ENCODE peak calls at places on chromosomes 4 and X, in seven cellular contexts. R, Y, U, V, O, X and W are unnamed samples.

GRCh38 chr4:165308174-165308573 is 19.3 kb upstream of the MSMO1 start:
- DNase-seq in R (no peak), Y (no peak), U (no peak), V (no peak), O (no peak), X (no peak), W (no peak)

GRCh38 chrX:123157586-123157985 is 26.5 kb upstream of the GRIA3 start:
- DNase-seq in R (no peak), Y (no peak), U (no peak), V (no peak), O (no peak), X (no peak), W (no peak)

GRCh38 chr4:88177981-88178632 is 19.7 kb upstream of the ABCG2 start:
- DNase-seq in R (peak; percentile 87), Y (peak; percentile 36), U (no peak), V (no peak), O (no peak), X (peak; percentile 85), W (peak; percentile 99)

GRCh38 chr4:52195882-52196281 is 144.8 kb downstream of the SPATA18 start:
- DNase-seq in R (no peak), Y (no peak), U (no peak), V (no peak), O (no peak), X (no peak), W (no peak)

GRCh38 chrX:132017431-132018185 is 5.5 kb upstream of the STK26 start:
- DNase-seq in R (no peak), Y (no peak), U (no peak), V (no peak), O (no peak), X (no peak), W (no peak)

GRCh38 chr4:98564847-98565246 is 93.6 kb downstream of the TSPAN5 start:
- DNase-seq in R (peak; percentile 70), Y (peak; percentile 26), U (peak; percentile 28), V (no peak), O (no peak), X (no peak), W (no peak)

GRCh38 chr4:20284990-20285389 is 33.3 kb downstream of the SLIT2 start:
- DNase-seq in R (peak; percentile 66), Y (no peak), U (no peak), V (no peak), O (no peak), X (peak; percentile 77), W (no peak)

GRCh38 chr4:27702710-27703431 is 842.2 kb downstream of the STIM2 start:
- DNase-seq in R (no peak), Y (peak; percentile 28), U (peak; percentile 32), V (no peak), O (no peak), X (peak; percentile 1), W (no peak)

DNA sequence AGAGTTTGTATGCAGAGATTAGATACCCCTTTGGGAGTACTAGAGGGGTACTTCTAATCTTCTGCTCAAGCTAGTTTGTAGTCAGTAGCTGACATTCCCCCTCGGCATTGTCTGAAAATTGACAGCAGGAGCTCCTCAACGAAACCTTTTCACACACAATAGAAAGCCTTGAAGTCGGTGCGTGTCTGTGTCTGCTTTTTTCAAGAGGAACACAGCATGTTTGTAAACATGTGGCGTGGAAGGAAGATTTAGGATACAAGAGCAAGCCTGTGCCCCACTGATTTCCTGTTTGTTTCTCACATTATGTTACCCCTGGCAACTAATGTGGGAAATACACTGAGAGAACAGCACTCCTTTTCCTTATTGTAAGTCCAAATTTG is 252.6 kb downstream of the ANKRD50 start:
- DNase-seq in R (no peak), Y (peak; percentile 68), U (no peak), V (no peak), O (no peak), X (no peak), W (no peak)
- H3K4me3 ChIP-seq in R (no peak overlapping the region), Y (no peak overlapping the region), U (no peak overlapping the region), V (no peak overlapping the region), O (peak overlapping the region; percentile 53), X (no peak overlapping the region), W (no peak overlapping the region)

DNA sequence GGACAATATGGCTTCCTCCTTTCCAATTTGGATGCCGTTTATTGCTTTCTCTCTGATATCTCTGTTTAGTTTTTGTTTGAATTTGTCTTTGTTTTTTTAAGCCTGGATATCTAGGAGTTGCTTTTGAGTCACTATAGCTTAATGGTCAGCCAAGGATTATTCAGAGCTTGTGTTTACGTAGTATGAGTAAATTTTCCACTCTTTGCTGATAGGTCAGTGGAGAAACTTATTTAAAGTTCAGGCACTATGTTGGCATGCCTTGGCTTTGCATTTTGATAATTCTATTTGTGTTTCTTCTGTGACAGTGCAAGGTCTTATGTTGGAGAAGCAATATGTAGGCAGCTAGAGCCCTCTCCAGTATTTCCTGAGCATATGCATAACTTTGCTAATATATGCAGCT is 315.2 kb downstream of the GRID2 start:
- DNase-seq in R (peak; percentile 23), Y (no peak), U (no peak), V (no peak), O (no peak), X (peak; percentile 0), W (no peak)
- TF ChIP-seq CTCF in R (no peak), Y (no peak), U (no peak), V (no peak), O (no peak), X (no peak), W (no peak)

GRCh38 chrX:68832516-68833447 is 4.0 kb downstream of the EFNB1 start:
- DNase-seq in R (no peak), Y (no peak), U (no peak), V (peak; percentile 20), O (peak; percentile 61), X (no peak), W (no peak)
- H3K4me3 ChIP-seq in R (no peak overlapping the region), Y (peak overlapping the region; percentile 82), U (no peak overlapping the region), V (no peak overlapping the region), O (peak overlapping the region; percentile 71), X (peak overlapping the region; percentile 86), W (no peak overlapping the region)

DNA sequence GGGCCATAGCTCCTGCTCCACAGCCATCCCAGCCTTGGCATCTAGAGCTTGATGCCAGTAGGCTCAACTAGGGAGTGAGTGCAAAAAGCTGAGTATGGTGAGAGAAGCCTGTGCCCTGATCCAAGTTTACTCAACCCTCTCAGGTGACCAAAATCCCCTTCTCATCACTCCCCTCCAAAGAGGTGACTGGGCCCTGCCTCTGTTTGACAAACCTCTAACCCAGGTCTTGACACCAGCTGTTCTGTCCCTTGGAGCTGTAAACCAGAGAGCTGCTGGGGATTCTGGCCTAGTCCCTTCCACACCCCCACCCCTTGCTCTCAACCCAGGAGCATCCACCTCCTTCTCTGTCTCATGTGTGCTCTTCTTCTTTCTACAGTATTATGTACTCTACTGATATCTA is 73.5 kb downstream of the MSN start:
- DNase-seq in R (no peak), Y (no peak), U (no peak), V (no peak), O (no peak), X (no peak), W (no peak)
- TF ChIP-seq CTCF in R (no peak), Y (no peak), U (no peak), V (no peak), O (no peak), X (no peak), W (no peak)

DNA sequence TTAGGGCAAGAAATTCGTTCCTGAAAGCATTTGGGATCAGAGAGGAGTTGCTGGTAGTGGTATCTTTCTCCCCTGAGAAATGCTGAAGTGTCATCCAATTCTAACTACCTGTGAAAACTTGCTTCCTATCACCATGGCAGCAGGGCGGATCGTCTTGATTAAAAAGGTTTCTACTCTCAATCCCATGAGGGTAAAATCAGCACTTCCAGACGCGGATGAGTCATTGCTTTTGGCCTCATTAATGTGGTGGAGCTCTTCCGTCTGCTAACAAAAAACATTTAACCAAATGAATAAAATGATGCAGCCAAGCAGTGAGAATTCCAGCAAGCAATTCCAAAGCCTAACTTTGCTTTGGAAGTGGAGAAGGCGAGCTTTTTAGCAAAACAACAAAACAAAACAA is 325.6 kb downstream of the CAMK2D start:
- DNase-seq in R (peak; percentile 92), Y (peak; percentile 93), U (no peak), V (no peak), O (no peak), X (peak; percentile 75), W (peak; percentile 84)
- H3K4me3 ChIP-seq in R (no peak overlapping the region), Y (peak overlapping the region; percentile 28), U (no peak overlapping the region), V (no peak overlapping the region), O (no peak overlapping the region), X (no peak overlapping the region), W (no peak overlapping the region)

DNA sequence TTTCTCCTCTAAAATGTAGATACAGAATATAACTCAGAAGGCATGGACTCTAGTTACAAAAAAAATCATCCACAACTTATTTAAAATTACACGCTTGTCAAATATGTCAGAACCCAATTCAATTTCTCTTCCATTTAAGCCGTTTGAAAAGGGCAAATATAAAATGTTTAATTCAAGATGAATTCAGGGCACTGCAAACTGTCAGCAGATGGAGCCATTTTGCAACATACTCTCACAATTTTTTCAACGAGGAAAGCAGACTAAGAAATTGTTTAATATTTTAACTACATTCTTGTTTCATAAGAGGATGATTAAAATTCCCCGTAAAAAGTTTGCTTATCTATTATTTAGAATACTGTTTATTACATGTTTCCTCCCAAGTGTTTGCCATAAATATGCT is 321.3 kb upstream of the CPXCR1 start:
- DNase-seq in R (no peak), Y (peak; percentile 0), U (no peak), V (no peak), O (no peak), X (no peak), W (no peak)
- TF ChIP-seq CTCF in R (no peak), Y (peak; percentile 28), U (no peak), V (no peak), O (no peak), X (peak; percentile 17), W (peak; percentile 2)

DNA sequence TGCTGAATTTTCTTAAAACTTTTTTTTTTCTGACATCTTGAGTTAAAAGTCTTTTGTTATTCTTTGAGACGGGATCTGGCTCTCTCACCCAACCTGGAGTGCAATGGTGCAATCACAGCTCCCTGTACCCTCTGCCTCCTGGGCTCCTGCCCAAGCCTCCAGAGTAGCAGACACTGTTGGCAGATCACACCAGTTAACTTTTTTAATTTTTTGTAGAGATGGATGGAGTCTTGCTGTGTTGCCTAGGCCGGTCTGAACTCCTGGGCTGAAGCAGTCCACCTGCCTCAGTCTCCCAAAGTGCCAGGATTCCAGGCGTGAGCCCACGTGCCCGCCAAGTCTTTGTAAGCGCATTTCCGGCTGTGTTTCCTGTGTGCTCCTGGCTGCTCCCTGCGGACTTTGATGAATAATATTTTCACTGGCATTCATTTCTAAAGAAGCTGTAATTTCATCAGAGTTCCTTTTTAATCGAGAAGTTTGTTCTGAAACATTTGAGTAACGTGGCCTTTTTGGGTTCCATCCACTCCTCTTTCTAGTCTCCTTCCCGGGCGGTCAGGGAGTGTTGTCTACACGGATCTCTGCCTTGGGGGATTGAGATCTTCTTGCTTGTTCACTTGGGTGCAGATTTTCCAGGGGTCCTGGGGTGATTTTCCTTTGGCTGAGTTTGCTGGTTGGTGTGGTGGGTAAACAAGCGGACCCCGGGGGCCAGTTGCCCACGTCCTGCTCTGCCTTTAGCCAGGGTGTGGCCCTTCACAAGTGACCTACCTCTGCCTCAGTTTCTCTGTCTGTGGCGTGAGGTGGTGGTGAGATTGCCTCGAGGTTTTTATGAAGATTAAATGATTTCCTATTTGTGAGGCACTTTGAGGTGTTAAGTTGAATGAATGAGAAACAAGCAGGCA is 44.4 kb downstream of the PCGF3 start:
- DNase-seq in R (peak; percentile 64), Y (peak; percentile 90), U (no peak), V (peak; percentile 72), O (no peak), X (peak; percentile 20), W (no peak)
- H3K4me3 ChIP-seq in R (no peak overlapping the region), Y (no peak overlapping the region), U (no peak overlapping the region), V (no peak overlapping the region), O (no peak overlapping the region), X (no peak overlapping the region), W (no peak overlapping the region)

GRCh38 chr4:109162759-109163158 is 139.7 kb downstream of the COL25A1 start:
- DNase-seq in R (no peak), Y (no peak), U (no peak), V (no peak), O (no peak), X (no peak), W (no peak)
- TF ChIP-seq CTCF in R (no peak), Y (peak; percentile 23), U (no peak), V (no peak), O (no peak), X (no peak), W (peak; percentile 3)